ENCODE peak calls at places on chromosome 12, in five cellular contexts. W is stimulated activated CD8-positive, alpha-beta memory T cell treated with anti-CD3 and anti-CD28 coated beads, Interleukin-4, amount 100 ng/mL, for 1 hour; J is pancreas; V is brain microvascular endothelial cell; D is stimulated activated CD4-positive, alpha-beta T cell treated with anti-CD3 and anti-CD28 coated beads, Interleukin-1b, Interleukin-23, amount 100 ng/mL, for 1 hour. X is an unnamed sample.

GRCh38 chr12:108618079-108618952 is 15.4 kb downstream of the SELPLG start:
- DNase-seq in W (peak; percentile 54), J (peak; percentile 54), D (peak; percentile 45), V (peak; percentile 73), X (peak; percentile 58)

GRCh38 chr12:120457133-120457532 is 10.9 kb downstream of the GATC start:
- DNase-seq in V (no peak), D (no peak), J (no peak), W (no peak), X (no peak)

GRCh38 chr12:28539691-28540323 is 349.6 kb downstream of the CCDC91 start:
- DNase-seq in W (no peak), J (no peak), V (no peak), D (no peak), X (no peak)

GRCh38 chr12:54439521-54440255 is 20.6 kb upstream of the ITGA5 start:
- DNase-seq in V (no peak), W (no peak), J (no peak), D (no peak), X (peak; percentile 42)

GRCh38 chr12:6921996-6922935 is 5.5 kb upstream of the ATN1 start:
- DNase-seq in W (no peak), D (no peak), V (no peak), J (no peak), X (no peak)

GRCh38 chr12:92426346-92426745 is 276.4 kb upstream of the PLEKHG7 start:
- DNase-seq in V (no peak), J (no peak), D (no peak), W (no peak), X (no peak)

GRCh38 chr12:94149781-94150482 is 1.6 kb downstream of the PLXNC1 start:
- DNase-seq in V (no peak), W (no peak), D (no peak), J (no peak), X (no peak)

GRCh38 chr12:1527789-1528188 is 66.6 kb downstream of the FBXL14 start:
- DNase-seq in W (no peak), V (peak; percentile 66), D (no peak), J (no peak), X (no peak)

GRCh38 chr12:70853326-70853725 is 67.2 kb downstream of the PTPRR start:
- DNase-seq in D (no peak), V (no peak), W (no peak), J (no peak), X (no peak)

GRCh38 chr12:95198914-95199313 is 18.4 kb downstream of the FGD6 start:
- DNase-seq in W (no peak), D (no peak), J (no peak), V (no peak), X (no peak)

GRCh38 chr12:20376984-20377383 is 8.6 kb downstream of the PDE3A start:
- DNase-seq in J (no peak), W (no peak), D (no peak), V (peak; percentile 44), X (no peak)

GRCh38 chr12:15767301-15767700 is 21.9 kb downstream of the EPS8 start:
- DNase-seq in W (no peak), J (no peak), D (no peak), V (no peak), X (no peak)

GRCh38 chr12:76026643-76027063 is 4.9 kb downstream of the PHLDA1 start:
- DNase-seq in D (no peak), V (peak; percentile 35), W (no peak), J (no peak), X (no peak)

GRCh38 chr12:119667577-119668314 is at the start of gene PRKAB1:
- DNase-seq in W (peak; percentile 79), J (peak; percentile 96), D (peak; percentile 89), V (peak; percentile 95), X (peak; percentile 93)

GRCh38 chr12:53071591-53072551 is 7.3 kb downstream of the SPRYD3 start:
- DNase-seq in D (no peak), W (no peak), J (no peak), V (no peak), X (no peak)

GRCh38 chr12:57666897-57667296 is 27.0 kb upstream of the OS9 start:
- DNase-seq in D (no peak), V (no peak), J (no peak), W (no peak), X (no peak)

GRCh38 chr12:12992418-12993175 is 7.5 kb downstream of the HEBP1 start:
- DNase-seq in W (no peak), D (no peak), J (no peak), V (peak; percentile 78), X (no peak)

GRCh38 chr12:49026101-49026500 is 7.5 kb upstream of the PRKAG1 start:
- DNase-seq in W (no peak), D (no peak), J (no peak), V (no peak), X (no peak)

GRCh38 chr12:119674560-119674959 is 6.6 kb downstream of the PRKAB1 start:
- DNase-seq in W (no peak), D (no peak), J (no peak), V (no peak), X (no peak)

GRCh38 chr12:31117203-31118011 is 43.7 kb downstream of the DDX11 start:
- DNase-seq in D (no peak), V (no peak), W (peak; percentile 16), J (no peak), X (no peak)

X was measured in GM18507.